ENCODE peak calls at places on chromosomes 13 and 19, in nine cellular contexts. U, V, E, H, R, M, D, L and C are unnamed samples.

GRCh38 chr19:4988770-4989251 is 19.9 kb downstream of the KDM4B start:
- DNase-seq in H (no peak), D (no peak), V (peak), R (no peak), M (no peak), E (no peak), L (peak), U (no peak), C (no peak)

GRCh38 chr19:52898101-52898500 is 666 bp upstream of the ZNF320 start:
- DNase-seq in R (no peak), E (no peak), M (no peak), U (no peak), H (no peak), L (no peak), V (no peak), D (no peak), C (no peak)

GRCh38 chr19:19406878-19407639 is 1.6 kb downstream of the GATAD2A start:
- DNase-seq in M (peak), E (peak), D (peak), U (peak), R (peak), V (peak), L (no peak), H (no peak), C (no peak)

GRCh38 chr13:53110614-53111013 is 82.0 kb downstream of the OLFM4 start:
- DNase-seq in R (no peak), L (no peak), D (no peak), H (no peak), U (no peak), M (no peak), V (no peak), E (no peak), C (no peak)

GRCh38 chr19:10782795-10783194 is 53.2 kb downstream of the TMED1 start:
- DNase-seq in H (no peak), V (no peak), U (no peak), D (no peak), L (no peak), M (no peak), E (no peak), R (no peak), C (no peak)

GRCh38 chr13:73898276-73898675 is 235.9 kb downstream of the KLF12 start:
- DNase-seq in E (peak), L (peak), U (no peak), H (no peak), R (no peak), V (no peak), D (no peak), M (no peak), C (no peak)

GRCh38 chr13:113398963-113399754 is 35.2 kb upstream of the GRTP1 start:
- DNase-seq in V (no peak), D (no peak), L (no peak), M (peak), R (no peak), H (no peak), E (peak), U (no peak), C (no peak)

GRCh38 chr13:74289861-74290260 is 155.7 kb upstream of the KLF12 start:
- DNase-seq in H (no peak), U (no peak), V (no peak), M (no peak), R (no peak), E (peak), D (no peak), L (no peak), C (no peak)